ENCODE peak calls at places on chromosome 3, in four cellular contexts. D is testis, R is A549, F is ovary. C is an unnamed sample.

GRCh38 chr3:150721285-150722130 is 17.8 kb upstream of the ERICH6 start:
- DNase-seq in D (no peak), R (peak; percentile 75), F (no peak), C (no peak)

GRCh38 chr3:71961891-71962290 is 176.9 kb upstream of the PROK2 start:
- DNase-seq in D (no peak), R (no peak), F (no peak), C (no peak)

GRCh38 chr3:169041677-169042171 is 621.8 kb downstream of the MECOM start:
- DNase-seq in D (no peak), R (peak; percentile 15), F (no peak), C (no peak)

GRCh38 chr3:73284432-73284831 is 223.0 kb downstream of the EBLN2 start:
- DNase-seq in D (no peak), R (no peak), F (no peak), C (no peak)

GRCh38 chr3:58116161-58116955 is 94.4 kb downstream of the DNASE1L3 start:
- DNase-seq in D (no peak), R (no peak), F (no peak), C (peak; percentile 91)

GRCh38 chr3:196991581-196992460 is 23.2 kb upstream of the PIGZ start:
- DNase-seq in D (no peak), R (no peak), F (no peak), C (peak; percentile 70)

GRCh38 chr3:186452517-186452916 is 90.5 kb upstream of the DGKG start:
- DNase-seq in D (no peak), R (no peak), F (no peak), C (no peak)

GRCh38 chr3:8555705-8556314 is 54.2 kb downstream of the LMCD1 start:
- DNase-seq in D (no peak), R (no peak), F (no peak), C (no peak)

GRCh38 chr3:11522953-11523792 is 120.5 kb downstream of the VGLL4 start:
- DNase-seq in D (no peak), R (no peak), F (no peak), C (no peak)

GRCh38 chr3:65927576-65927975 is 111.1 kb downstream of the MAGI1 start:
- DNase-seq in D (no peak), R (no peak), F (no peak), C (no peak)

GRCh38 chr3:4476507-4476906 is 9.4 kb upstream of the SUMF1 start:
- DNase-seq in D (no peak), R (no peak), F (no peak), C (no peak)

GRCh38 chr3:12954891-12955650 is 113.7 kb upstream of the RPL32 start:
- DNase-seq in D (peak; percentile 54), R (no peak), F (peak; percentile 49), C (peak; percentile 94)

GRCh38 chr3:183265157-183265642 is 12.1 kb downstream of the B3GNT5 start:
- DNase-seq in D (peak; percentile 32), R (no peak), F (no peak), C (no peak)

GRCh38 chr3:30677347-30677685 is 70.9 kb downstream of the TGFBR2 start:
- DNase-seq in D (no peak), R (no peak), F (no peak), C (no peak)

GRCh38 chr3:51938780-51939425 is 2.8 kb downstream of the RRP9 start:
- DNase-seq in D (no peak), R (no peak), F (no peak), C (peak; percentile 39)

GRCh38 chr3:53238051-53238850 is 17.6 kb downstream of the TKT start:
- DNase-seq in D (no peak), R (peak; percentile 86), F (no peak), C (no peak)

GRCh38 chr3:11641683-11642407 is 1.9 kb downstream of the VGLL4 start:
- DNase-seq in D (peak; percentile 60), R (peak; percentile 33), F (no peak), C (no peak)

GRCh38 chr3:158570999-158571702 is at the start of gene MLF1:
- DNase-seq in D (peak; percentile 99), R (peak; percentile 95), F (peak; percentile 98), C (peak; percentile 93)
- TF ChIP-seq POLR2A in D (peak; percentile 71), R (peak; percentile 55), F (peak; percentile 98), C (no peak)

DNA sequence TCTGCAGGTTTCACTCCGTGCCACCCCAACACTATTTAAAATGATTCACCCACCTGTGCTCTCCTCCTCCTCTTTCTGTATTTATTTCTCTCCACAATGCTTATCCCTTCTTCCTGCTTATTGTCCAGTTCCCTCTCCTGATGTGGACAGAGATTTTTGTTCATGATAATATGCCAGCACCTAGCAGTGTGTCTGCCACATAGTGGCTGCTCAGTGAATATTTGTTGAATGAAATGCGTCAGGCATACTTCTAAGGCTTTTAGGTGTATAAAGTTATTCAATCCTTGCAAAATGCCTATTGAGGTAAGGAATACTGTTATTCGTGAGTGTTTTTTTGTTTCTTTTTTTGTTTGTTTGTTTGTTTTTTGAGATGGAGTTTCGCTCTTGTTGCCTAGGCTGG is 67.5 kb upstream of the MME start:
- DNase-seq in D (no peak), R (no peak), F (no peak), C (no peak)
- TF ChIP-seq CTCF in D (no peak), R (no peak), F (no peak), C (no peak)

DNA sequence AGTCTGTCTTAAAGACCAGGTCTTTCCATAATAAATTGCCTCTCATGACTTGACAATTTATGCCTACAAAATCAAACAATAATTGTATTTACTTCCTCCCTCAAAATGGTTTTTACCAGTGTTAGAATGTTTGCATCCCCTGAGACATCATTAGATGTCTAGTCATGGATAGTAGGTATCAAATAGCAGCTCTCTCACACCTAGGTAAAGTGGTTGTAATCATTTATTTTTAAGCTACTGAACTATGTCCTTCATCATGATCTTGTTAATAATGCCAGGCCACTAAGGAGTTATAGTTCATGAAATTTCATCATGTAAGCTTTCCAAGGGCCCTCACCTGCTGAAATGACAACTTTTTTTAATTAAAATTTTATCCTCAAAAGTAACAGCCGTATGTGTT is 134.1 kb downstream of the ARPP21 start:
- DNase-seq in D (no peak), R (no peak), F (no peak), C (no peak)
- H3K4me3 ChIP-seq in D (no peak overlapping the region), R (no peak overlapping the region), F (no peak overlapping the region), C (no peak overlapping the region)

GRCh38 chr3:149528344-149528657 is 53.8 kb downstream of the TM4SF4 start:
- DNase-seq in D (no peak), R (no peak), F (no peak), C (no peak)

GRCh38 chr3:149523899-149524298 is 49.4 kb downstream of the TM4SF4 start:
- DNase-seq in D (no peak), R (no peak), F (no peak), C (no peak)

GRCh38 chr3:149529099-149529498 is 54.6 kb downstream of the TM4SF4 start:
- DNase-seq in D (no peak), R (no peak), F (no peak), C (no peak)

GRCh38 chr3:149532463-149533180 is 58.1 kb downstream of the TM4SF4 start:
- DNase-seq in D (no peak), R (no peak), F (no peak), C (no peak)

DNA sequence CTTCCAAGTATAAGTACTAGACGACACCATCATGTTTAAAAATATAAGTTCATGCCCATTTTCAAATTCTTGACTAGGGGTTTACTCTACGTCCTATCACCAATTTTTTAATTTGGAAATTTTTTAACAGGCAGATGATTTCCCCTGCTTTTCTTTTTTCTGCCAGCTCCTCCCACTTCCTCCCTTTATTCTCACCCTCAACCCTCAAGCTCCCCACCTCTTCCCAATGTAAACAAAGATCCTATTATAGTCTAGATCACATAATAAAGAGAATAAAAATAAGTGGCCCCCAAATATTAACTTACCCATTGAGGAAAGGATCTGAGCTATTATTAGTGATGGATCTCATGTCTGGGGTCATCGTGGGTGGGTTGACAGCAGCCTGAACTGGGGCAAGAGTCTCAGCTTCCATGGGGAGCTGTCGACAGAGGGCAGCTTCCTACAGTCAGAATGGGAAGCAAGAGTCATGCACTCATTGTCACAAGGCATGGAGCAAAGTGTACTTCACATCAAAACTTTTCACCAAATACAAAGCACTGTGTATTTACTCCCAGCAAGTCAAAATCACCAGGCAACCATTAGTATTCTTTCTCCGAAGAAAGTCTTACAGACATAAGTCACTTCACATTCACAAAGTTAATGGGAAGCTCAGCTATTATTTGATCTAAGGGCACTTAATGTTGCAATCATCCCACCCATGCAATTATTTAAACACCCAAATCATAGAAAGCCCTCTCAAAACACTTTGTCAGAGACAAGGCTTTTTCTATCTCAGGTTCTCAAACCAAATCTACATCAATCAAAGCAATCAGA is 53.2 kb downstream of the TM4SF4 start:
- DNase-seq in D (no peak), R (peak; percentile 39), F (no peak), C (no peak)
- TF ChIP-seq POLR2A in D (no peak), R (no peak), F (no peak), C (no peak)

DNA sequence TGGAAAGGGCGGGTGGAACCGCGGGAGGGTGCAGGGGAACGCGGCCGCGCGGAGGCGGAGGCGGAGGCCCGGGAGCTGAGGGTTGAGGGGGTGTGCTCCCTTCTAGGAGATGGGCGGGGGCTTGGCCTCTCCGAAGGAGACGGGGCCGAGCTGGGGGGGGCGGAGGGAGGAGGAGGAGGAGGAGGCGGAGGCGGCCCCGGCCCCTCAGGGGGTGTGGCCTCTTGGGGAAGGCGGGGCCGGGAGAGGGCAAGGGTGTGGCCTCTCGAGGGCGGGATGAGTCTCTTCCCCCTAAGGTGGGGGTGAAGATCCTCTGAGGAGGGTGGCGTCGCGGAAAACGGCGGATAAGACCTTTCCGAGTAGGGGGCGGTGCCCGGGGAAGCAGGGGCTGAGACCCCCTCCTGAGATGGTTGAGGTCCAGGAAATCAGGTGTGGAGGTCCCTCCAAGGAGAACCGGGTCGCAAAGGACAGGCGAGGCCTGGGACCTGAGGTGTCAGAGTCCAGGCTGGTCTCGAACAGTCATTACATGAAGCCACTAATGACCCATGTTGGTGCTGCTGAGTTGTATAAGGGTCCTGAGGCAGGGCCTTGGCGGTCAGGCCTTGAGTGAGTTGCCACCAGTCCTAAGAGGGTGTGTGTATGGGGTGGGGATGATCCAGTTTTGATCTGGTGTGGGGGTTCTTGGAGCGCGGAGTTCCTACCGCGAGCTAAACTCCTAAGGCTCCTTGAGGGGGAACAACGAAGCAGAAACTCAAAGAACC is 759 bp downstream of the WDR6 start:
- DNase-seq in D (peak; percentile 93), R (peak; percentile 62), F (peak; percentile 94), C (peak; percentile 97)
- TF ChIP-seq CTCF in D (no peak), R (no peak), F (no peak), C (no peak)

GRCh38 chr3:43104786-43105185 is 1.1 kb downstream of the POMGNT2 start:
- DNase-seq in D (no peak), R (no peak), F (no peak), C (no peak)
- H3K4me3 ChIP-seq in D (peak overlapping the region; percentile 80), R (peak overlapping the region; percentile 89), F (peak overlapping the region; percentile 92), C (peak overlapping the region; percentile 93)

C was measured in spleen.